ENCODE peak calls at places on chromosome 10, in ten cellular contexts. G is adrenal gland; Q is CD8-positive, alpha-beta memory T cell; S is esophagus squamous epithelium; A is left lung; X is fibroblast of lung; D is IMR-90; B is CD8-positive, alpha-beta T cell; K is CD4-positive, CD25-positive, alpha-beta regulatory T cell; Y is tibial artery. E is an unnamed sample. For H3K36me3, the result is how much of the 10 kb centered on the place peaks cover.

GRCh38 chr10:67612577-67613537 is 83.1 kb downstream of the CTNNA3 start:
- DNase-seq in Q (peak), X (peak), Y (no peak), B (peak), S (no peak), D (peak), G (no peak), A (no peak), K (peak), E (peak)

GRCh38 chr10:35650894-35651293 is 8.8 kb upstream of the FZD8 start:
- DNase-seq in K (no peak), Q (no peak), A (no peak), S (no peak), D (no peak), X (no peak), Y (no peak), B (no peak), G (no peak), E (no peak)

GRCh38 chr10:113278664-113279063 is 274.2 kb upstream of the HABP2 start:
- DNase-seq in A (no peak), S (no peak), B (no peak), G (no peak), K (no peak), D (no peak), Y (no peak), X (no peak), Q (no peak), E (no peak)

GRCh38 chr10:47409866-47410256 is 25.8 kb upstream of the ZNF488 start:
- DNase-seq in G (no peak), K (no peak), Q (no peak), X (no peak), A (no peak), D (no peak), Y (no peak), B (no peak), S (no peak), E (no peak)

GRCh38 chr10:34978080-34978479 is 112.1 kb downstream of the CUL2 start:
- DNase-seq in A (peak), G (no peak), Q (no peak), S (no peak), B (no peak), Y (no peak), X (no peak), D (no peak), K (no peak), E (no peak)

GRCh38 chr10:110265573-110266193 is 39.0 kb downstream of the SMNDC1 start:
- DNase-seq in B (no peak), K (no peak), D (no peak), G (no peak), X (no peak), Y (no peak), Q (no peak), A (no peak), S (no peak), E (no peak)

GRCh38 chr10:131766096-131766495 is 134.7 kb upstream of the PPP2R2D start:
- DNase-seq in Q (no peak), D (no peak), Y (peak), G (no peak), A (no peak), K (no peak), B (no peak), S (no peak), X (no peak), E (no peak)

GRCh38 chr10:60171436-60172013 is 218.2 kb downstream of the ANK3 start:
- DNase-seq in X (peak), S (no peak), B (no peak), A (no peak), G (no peak), Q (no peak), Y (no peak), D (peak), K (no peak), E (no peak)

GRCh38 chr10:124423813-124424212 is 5.1 kb upstream of the OAT start:
- DNase-seq in A (no peak), G (no peak), K (no peak), X (no peak), Y (no peak), D (no peak), B (no peak), Q (no peak), S (no peak), E (no peak)

GRCh38 chr10:82813856-82814255 is 938.9 kb downstream of the NRG3 start:
- DNase-seq in K (no peak), S (no peak), Y (no peak), D (no peak), G (no peak), B (no peak), X (peak), A (no peak), Q (no peak), E (peak)

GRCh38 chr10:70169661-70170364 is 501 bp downstream of the SAR1A start:
- DNase-seq in B (no peak), D (no peak), A (no peak), S (no peak), Q (no peak), X (peak), K (no peak), Y (no peak), G (peak), E (no peak)

GRCh38 chr10:55137063-55137462 is 336.0 kb upstream of the PCDH15 start:
- DNase-seq in D (no peak), Y (no peak), G (no peak), X (no peak), Q (no peak), B (no peak), K (no peak), S (no peak), A (no peak), E (no peak)

GRCh38 chr10:98971464-98971863 is 264.2 kb downstream of the HPSE2 start:
- DNase-seq in Y (no peak), G (no peak), D (peak), Q (no peak), S (no peak), B (no peak), K (no peak), X (peak), A (no peak), E (no peak)

GRCh38 chr10:124149143-124149542 is 55.7 kb upstream of the CHST15 start:
- DNase-seq in K (no peak), X (no peak), S (no peak), Y (no peak), G (no peak), Q (no peak), B (no peak), A (peak), D (no peak), E (no peak)

GRCh38 chr10:129416136-129416530 is 50.9 kb upstream of the MGMT start:
- DNase-seq in G (no peak), K (no peak), Q (no peak), A (no peak), B (no peak), S (no peak), Y (no peak), D (no peak), X (no peak), E (no peak)

GRCh38 chr10:30863516-30864210 is 168.0 kb downstream of the ZNF438 start:
- DNase-seq in S (no peak), A (no peak), G (no peak), B (no peak), X (no peak), K (no peak), Q (no peak), D (peak), Y (no peak), E (no peak)

GRCh38 chr10:76012928-76013327 is 581.5 kb downstream of the LRMDA start:
- DNase-seq in Y (no peak), Q (no peak), A (no peak), B (no peak), D (no peak), K (no peak), X (no peak), S (no peak), G (no peak), E (no peak)

GRCh38 chr10:133013478-133013877 is 71.1 kb upstream of the CFAP46 start:
- DNase-seq in K (no peak), S (no peak), Y (no peak), D (no peak), G (no peak), X (no peak), A (peak), B (no peak), Q (no peak), E (peak)

GRCh38 chr10:83986800-83987199 is 152.5 kb upstream of the GHITM start:
- DNase-seq in A (no peak), Q (no peak), B (no peak), K (no peak), X (no peak), D (no peak), Y (no peak), S (no peak), G (no peak), E (no peak)

GRCh38 chr10:88933584-88933983 is 19.0 kb downstream of the ACTA2 start:
- DNase-seq in A (no peak), D (no peak), Q (no peak), B (no peak), Y (no peak), X (no peak), S (no peak), K (no peak), G (no peak), E (no peak)

GRCh38 chr10:52526251-52526823 is 212.3 kb downstream of the DKK1 start:
- DNase-seq in Q (no peak), B (no peak), Y (no peak), A (no peak), X (peak), D (peak), G (no peak), S (no peak), K (no peak), E (no peak)

GRCh38 chr10:17125316-17125715 is 4.3 kb downstream of the CUBN start:
- DNase-seq in A (no peak), Y (no peak), X (no peak), S (no peak), G (no peak), K (no peak), Q (no peak), B (no peak), D (no peak), E (no peak)

GRCh38 chr10:17126327-17126726 is 3.3 kb downstream of the CUBN start:
- DNase-seq in S (no peak), X (no peak), B (no peak), K (no peak), Y (no peak), D (no peak), Q (no peak), A (no peak), G (no peak), E (no peak)

GRCh38 chr10:17122052-17122451 is 7.6 kb downstream of the CUBN start:
- DNase-seq in Y (no peak), A (no peak), G (no peak), K (no peak), B (no peak), S (no peak), X (no peak), Q (no peak), D (no peak), E (no peak)

GRCh38 chr10:17123062-17123661 is 6.4 kb downstream of the CUBN start:
- DNase-seq in Y (no peak), X (peak), K (no peak), B (no peak), D (peak), Q (no peak), A (no peak), G (no peak), S (no peak), E (no peak)

GRCh38 chr10:17123961-17124360 is 5.7 kb downstream of the CUBN start:
- DNase-seq in Y (no peak), D (no peak), X (no peak), G (no peak), S (no peak), A (no peak), Q (no peak), K (no peak), B (no peak), E (no peak)
- H3K27ac ChIP-seq in Y (no peak), D (no peak), X (no peak), G (no peak), S (no peak), A (no peak), Q (no peak), K (no peak), B (no peak), E (no peak)

GRCh38 chr10:125762692-125763648 is 12.7 kb downstream of the MMP21 start:
- DNase-seq in Q (no peak), A (no peak), K (no peak), G (no peak), X (no peak), D (no peak), S (no peak), Y (no peak), B (no peak), E (no peak)
- H3K36me3 ChIP-seq in Q (under half), A (under half), K (half or more), G (half or more), X (under half), D (under half), S (half or more), Y (half or more), B (under half), E (under half)

DNA sequence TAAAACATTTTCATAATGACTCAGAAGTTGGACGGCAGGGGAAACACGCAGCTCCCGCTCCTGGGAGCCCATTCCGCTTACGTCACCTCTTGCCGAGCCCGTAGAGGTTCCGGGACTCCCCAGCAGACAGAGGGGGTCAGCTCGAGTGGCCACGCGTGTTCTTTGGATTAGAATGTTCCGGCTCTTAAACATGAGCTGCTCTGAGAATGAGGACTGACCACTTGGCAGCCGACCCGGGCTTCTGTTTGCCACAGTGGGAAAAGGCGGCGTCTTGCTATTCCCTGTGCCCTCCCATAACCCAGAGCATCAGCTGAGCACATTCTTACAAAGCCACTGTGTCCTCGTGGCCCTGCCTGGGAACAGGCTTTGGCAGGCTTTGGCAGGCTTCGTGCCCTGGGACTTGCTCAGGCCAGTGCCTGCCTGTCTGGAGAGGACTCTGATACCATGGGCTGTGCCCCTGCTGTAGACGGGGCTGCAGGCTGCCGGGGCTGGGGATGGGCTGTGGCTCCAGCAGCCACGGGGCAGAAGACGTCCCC is 40.1 kb downstream of the PFKP start:
- DNase-seq in A (peak), K (no peak), Q (no peak), D (peak), X (peak), B (no peak), S (no peak), G (peak), Y (peak), E (no peak)
- H3K4me3 ChIP-seq in A (no peak), K (no peak), Q (no peak), D (no peak), X (no peak), B (no peak), S (no peak), G (no peak), Y (peak), E (no peak)

DNA sequence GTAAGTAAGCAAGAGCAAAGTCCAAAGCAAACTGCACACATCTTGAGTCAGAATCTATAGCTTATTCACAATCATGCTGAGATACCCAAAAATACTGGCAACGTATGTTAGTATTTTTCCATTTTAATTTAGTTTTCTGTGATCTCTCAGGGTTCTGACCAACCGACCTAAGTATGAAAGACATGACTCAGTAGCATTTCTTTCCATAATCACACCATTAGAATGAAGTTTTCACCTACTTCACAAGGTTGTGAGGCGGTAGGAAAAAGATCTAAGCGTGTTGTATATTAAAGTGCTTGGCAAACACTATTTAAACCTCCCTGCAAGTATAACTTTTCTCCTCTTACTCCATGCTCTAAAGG is 49.1 kb downstream of the PLCE1 start:
- DNase-seq in G (no peak), B (no peak), D (no peak), S (no peak), A (no peak), Q (no peak), K (no peak), X (no peak), Y (no peak), E (no peak)
- H3K27ac ChIP-seq in G (no peak), B (no peak), D (no peak), S (peak), A (no peak), Q (no peak), K (no peak), X (no peak), Y (no peak), E (no peak)

GRCh38 chr10:122492006-122492405 is 30.7 kb downstream of the HTRA1 start:
- DNase-seq in X (no peak), Q (no peak), Y (peak), A (no peak), S (no peak), B (no peak), G (no peak), K (no peak), D (no peak), E (no peak)
- H3K36me3 ChIP-seq in X (under half), Q (under half), Y (under half), A (under half), S (under half), B (under half), G (under half), K (under half), D (under half), E (under half)

GRCh38 chr10:87867453-87867852 is 4.0 kb downstream of the PTEN start:
- DNase-seq in X (no peak), K (no peak), Y (no peak), G (no peak), Q (no peak), S (no peak), A (no peak), B (no peak), D (no peak), E (peak)
- H3K4me3 ChIP-seq in X (peak), K (peak), Y (peak), G (peak), Q (no peak), S (peak), A (peak), B (peak), D (peak), E (no peak)

E was measured in small intestine.